ENCODE peak calls at places on chromosomes 11 and 22, in nine cellular contexts. L, P, T, K, E, I, Y, S and M are unnamed samples.

GRCh38 chr11:16484434-16484833 is 128.1 kb upstream of the SOX6 start:
- DNase-seq in L (no peak), P (no peak), T (no peak), K (no peak), E (no peak), I (no peak), Y (no peak), S (no peak), M (no peak)

GRCh38 chr22:45212306-45212709 is 28.4 kb downstream of the KIAA0930 start:
- DNase-seq in L (no peak), P (peak; percentile 55), T (peak; percentile 81), K (peak; percentile 74), E (peak; percentile 53), I (peak; percentile 88), Y (no peak), S (peak; percentile 78), M (no peak)

GRCh38 chr22:27993201-27993635 is 74.2 kb upstream of the PITPNB start:
- DNase-seq in L (no peak), P (no peak), T (peak; percentile 58), K (no peak), E (no peak), I (no peak), Y (peak; percentile 41), S (no peak), M (no peak)

GRCh38 chr11:19577849-19578619 is 134.6 kb upstream of the NAV2 start:
- DNase-seq in L (no peak), P (no peak), T (no peak), K (peak; percentile 72), E (no peak), I (peak; percentile 52), Y (no peak), S (no peak), M (no peak)

GRCh38 chr11:118152552-118153471 is at the start of gene SCN4B:
- DNase-seq in L (no peak), P (peak; percentile 56), T (peak; percentile 82), K (no peak), E (peak; percentile 55), I (no peak), Y (no peak), S (no peak), M (no peak)

GRCh38 chr22:37735054-37735453 is 38.2 kb downstream of the TRIOBP start:
- DNase-seq in L (no peak), P (peak; percentile 72), T (peak; percentile 80), K (no peak), E (peak; percentile 57), I (no peak), Y (no peak), S (no peak), M (no peak)

GRCh38 chr11:40722179-40722795 is 737.2 kb downstream of the LRRC4C start:
- DNase-seq in L (peak; percentile 29), P (peak; percentile 2), T (no peak), K (no peak), E (no peak), I (no peak), Y (no peak), S (no peak), M (no peak)

GRCh38 chr22:46073683-46074504 is 76.4 kb upstream of the PPARA start:
- DNase-seq in L (no peak), P (no peak), T (peak; percentile 73), K (no peak), E (no peak), I (no peak), Y (no peak), S (peak; percentile 48), M (no peak)

GRCh38 chr11:1604181-1604580 is 4.1 kb downstream of the KRTAP5-3 start:
- DNase-seq in L (no peak), P (no peak), T (no peak), K (no peak), E (no peak), I (no peak), Y (no peak), S (no peak), M (no peak)

GRCh38 chr11:134752526-134752925 is 340.5 kb upstream of the B3GAT1 start:
- DNase-seq in L (no peak), P (no peak), T (no peak), K (no peak), E (no peak), I (no peak), Y (no peak), S (no peak), M (no peak)

GRCh38 chr11:44550123-44550522 is 15.3 kb upstream of the CD82 start:
- DNase-seq in L (no peak), P (no peak), T (no peak), K (no peak), E (no peak), I (no peak), Y (no peak), S (no peak), M (no peak)

GRCh38 chr22:38843716-38844660 is at the start of gene NPTXR:
- DNase-seq in L (no peak), P (peak; percentile 53), T (no peak), K (no peak), E (no peak), I (no peak), Y (peak; percentile 70), S (no peak), M (no peak)

GRCh38 chr11:96273507-96273906 is 69.5 kb downstream of the MAML2 start:
- DNase-seq in L (no peak), P (no peak), T (no peak), K (no peak), E (no peak), I (no peak), Y (no peak), S (no peak), M (no peak)
- H3K4me3 ChIP-seq in L (no peak overlapping the region), P (no peak overlapping the region), T (no peak overlapping the region), K (no peak overlapping the region), E (no peak overlapping the region), I (no peak overlapping the region), Y (no peak overlapping the region), S (no peak overlapping the region), M (no peak overlapping the region)

DNA sequence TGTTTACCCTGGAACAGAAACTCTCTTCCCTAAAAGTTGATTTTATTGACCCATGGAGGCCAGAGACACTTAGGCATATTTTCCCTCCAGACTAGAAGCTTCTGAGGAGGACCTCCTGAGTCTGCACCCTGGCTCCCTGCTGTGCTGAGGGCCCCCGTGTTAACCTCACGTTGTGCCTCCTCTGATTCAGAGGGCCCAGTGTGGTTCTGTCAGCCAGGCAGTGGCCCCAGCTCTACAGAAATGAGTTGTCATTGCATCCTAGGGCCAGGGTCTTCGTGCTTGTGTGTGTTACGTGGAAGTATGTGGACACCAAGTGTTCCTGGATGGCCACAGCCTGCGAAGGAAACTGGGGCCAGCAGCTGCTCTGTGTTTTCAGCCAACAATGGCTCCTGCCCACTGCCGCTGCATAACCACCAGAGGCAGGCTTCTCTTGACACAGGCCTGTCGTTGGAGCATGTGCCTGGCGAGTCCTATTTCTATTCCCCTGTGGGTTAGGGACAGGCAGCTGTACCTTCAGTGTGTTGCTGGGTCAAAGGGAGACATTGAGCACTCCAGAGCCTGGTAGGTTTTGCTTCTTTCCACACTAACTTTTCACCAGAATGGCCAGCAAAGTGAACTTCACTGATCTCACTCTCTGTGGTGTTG is 44.5 kb downstream of the MED15 start:
- DNase-seq in L (no peak), P (no peak), T (no peak), K (no peak), E (no peak), I (no peak), Y (peak; percentile 69), S (no peak), M (no peak)
- TF ChIP-seq CTCF in L (no peak), P (no peak), T (peak; percentile 36), K (peak; percentile 60), E (no peak), I (peak; percentile 30), Y (peak; percentile 40), S (no peak), M (peak; percentile 17)

GRCh38 chr22:25070870-25071465 is 118.5 kb downstream of the KIAA1671 start:
- DNase-seq in L (no peak), P (no peak), T (no peak), K (no peak), E (no peak), I (no peak), Y (no peak), S (no peak), M (no peak)
- H3K4me3 ChIP-seq in L (no peak overlapping the region), P (no peak overlapping the region), T (peak overlapping the region; percentile 36), K (no peak overlapping the region), E (no peak overlapping the region), I (no peak overlapping the region), Y (no peak overlapping the region), S (no peak overlapping the region), M (no peak overlapping the region)

GRCh38 chr22:23566716-23567475 is 13.2 kb downstream of the IGLL1 start:
- DNase-seq in L (no peak), P (no peak), T (no peak), K (no peak), E (no peak), I (no peak), Y (no peak), S (no peak), M (no peak)

GRCh38 chr22:23565942-23566715 is 14.0 kb downstream of the IGLL1 start:
- DNase-seq in L (no peak), P (no peak), T (no peak), K (no peak), E (no peak), I (no peak), Y (no peak), S (no peak), M (no peak)

GRCh38 chr22:23564276-23564675 is 15.8 kb downstream of the IGLL1 start:
- DNase-seq in L (no peak), P (no peak), T (no peak), K (no peak), E (no peak), I (no peak), Y (no peak), S (no peak), M (no peak)

GRCh38 chr22:23563111-23563510 is 17.0 kb downstream of the IGLL1 start:
- DNase-seq in L (no peak), P (no peak), T (no peak), K (no peak), E (no peak), I (no peak), Y (no peak), S (no peak), M (no peak)

GRCh38 chr22:23565288-23565941 is 14.7 kb downstream of the IGLL1 start:
- DNase-seq in L (no peak), P (no peak), T (no peak), K (no peak), E (peak; percentile 28), I (no peak), Y (no peak), S (no peak), M (no peak)
- TF ChIP-seq CTCF in L (no peak), P (no peak), T (no peak), K (peak; percentile 18), E (no peak), I (no peak), Y (no peak), S (no peak), M (no peak)

GRCh38 chr11:96827164-96827563 is 437.4 kb downstream of the JRKL start:
- DNase-seq in L (no peak), P (no peak), T (no peak), K (no peak), E (no peak), I (no peak), Y (no peak), S (no peak), M (no peak)
- H3K4me3 ChIP-seq in L (no peak overlapping the region), P (no peak overlapping the region), T (no peak overlapping the region), K (no peak overlapping the region), E (no peak overlapping the region), I (no peak overlapping the region), Y (no peak overlapping the region), S (no peak overlapping the region), M (no peak overlapping the region)